ENCODE peak calls at places on chromosome 11, in ten cellular contexts. One of them, this sample, is unnamed.

GRCh38 chr11:27328602-27329001 is 34.4 kb downstream of the CCDC34 start:
- DNase-seq in stimulated activated CD8-positive, alpha-beta memory T cell treated with anti-CD3 and anti-CD28 coated beads, Interleukin-7, amount 100 ng/mL, for 1 hour: no peak
- DNase-seq in GF-D8: no peak
- DNase-seq in skeletal muscle cell: no peak
- DNase-seq in stimulated activated CD4-positive, alpha-beta T cell treated with anti-CD3 and anti-CD28 coated beads, Interleukin-1b, Interleukin-23, amount 100 ng/mL, for 24 hours: no peak
- DNase-seq in COR-L47: no peak
- DNase-seq in AG04450: no peak
- DNase-seq in activated CD4-positive, alpha-beta T cell treated with anti-CD3 and anti-CD28 coated beads for 36 hours: no peak
- DNase-seq in choroid plexus epithelial cell: peak
- DNase-seq in activated naive CD4-positive, alpha-beta T cell: no peak
- DNase-seq in this sample: peak

GRCh38 chr11:44992774-44993173 is 42.1 kb upstream of the TP53I11 start:
- DNase-seq in stimulated activated CD8-positive, alpha-beta memory T cell treated with anti-CD3 and anti-CD28 coated beads, Interleukin-7, amount 100 ng/mL, for 1 hour: no peak
- DNase-seq in GF-D8: no peak
- DNase-seq in skeletal muscle cell: no peak
- DNase-seq in stimulated activated CD4-positive, alpha-beta T cell treated with anti-CD3 and anti-CD28 coated beads, Interleukin-1b, Interleukin-23, amount 100 ng/mL, for 24 hours: no peak
- DNase-seq in COR-L47: no peak
- DNase-seq in AG04450: no peak
- DNase-seq in activated CD4-positive, alpha-beta T cell treated with anti-CD3 and anti-CD28 coated beads for 36 hours: no peak
- DNase-seq in choroid plexus epithelial cell: no peak
- DNase-seq in activated naive CD4-positive, alpha-beta T cell: no peak
- DNase-seq in this sample: no peak

GRCh38 chr11:35047179-35047578 is 91.8 kb upstream of the CD44 start:
- DNase-seq in stimulated activated CD8-positive, alpha-beta memory T cell treated with anti-CD3 and anti-CD28 coated beads, Interleukin-7, amount 100 ng/mL, for 1 hour: no peak
- DNase-seq in GF-D8: peak
- DNase-seq in skeletal muscle cell: no peak
- DNase-seq in stimulated activated CD4-positive, alpha-beta T cell treated with anti-CD3 and anti-CD28 coated beads, Interleukin-1b, Interleukin-23, amount 100 ng/mL, for 24 hours: no peak
- DNase-seq in COR-L47: no peak
- DNase-seq in AG04450: no peak
- DNase-seq in activated CD4-positive, alpha-beta T cell treated with anti-CD3 and anti-CD28 coated beads for 36 hours: peak
- DNase-seq in choroid plexus epithelial cell: no peak
- DNase-seq in activated naive CD4-positive, alpha-beta T cell: no peak
- DNase-seq in this sample: no peak

GRCh38 chr11:113476553-113476952 is 1.4 kb upstream of the DRD2 start:
- DNase-seq in stimulated activated CD8-positive, alpha-beta memory T cell treated with anti-CD3 and anti-CD28 coated beads, Interleukin-7, amount 100 ng/mL, for 1 hour: no peak
- DNase-seq in GF-D8: no peak
- DNase-seq in skeletal muscle cell: no peak
- DNase-seq in stimulated activated CD4-positive, alpha-beta T cell treated with anti-CD3 and anti-CD28 coated beads, Interleukin-1b, Interleukin-23, amount 100 ng/mL, for 24 hours: no peak
- DNase-seq in COR-L47: no peak
- DNase-seq in AG04450: no peak
- DNase-seq in activated CD4-positive, alpha-beta T cell treated with anti-CD3 and anti-CD28 coated beads for 36 hours: no peak
- DNase-seq in choroid plexus epithelial cell: no peak
- DNase-seq in activated naive CD4-positive, alpha-beta T cell: no peak
- DNase-seq in this sample: no peak

GRCh38 chr11:79663012-79663411 is 222.2 kb upstream of the TENM4 start:
- DNase-seq in stimulated activated CD8-positive, alpha-beta memory T cell treated with anti-CD3 and anti-CD28 coated beads, Interleukin-7, amount 100 ng/mL, for 1 hour: no peak
- DNase-seq in GF-D8: no peak
- DNase-seq in skeletal muscle cell: no peak
- DNase-seq in stimulated activated CD4-positive, alpha-beta T cell treated with anti-CD3 and anti-CD28 coated beads, Interleukin-1b, Interleukin-23, amount 100 ng/mL, for 24 hours: no peak
- DNase-seq in COR-L47: peak
- DNase-seq in AG04450: no peak
- DNase-seq in activated CD4-positive, alpha-beta T cell treated with anti-CD3 and anti-CD28 coated beads for 36 hours: no peak
- DNase-seq in choroid plexus epithelial cell: no peak
- DNase-seq in activated naive CD4-positive, alpha-beta T cell: no peak
- DNase-seq in this sample: no peak

GRCh38 chr11:70584786-70585545 is 186.6 kb downstream of the CTTN start:
- DNase-seq in stimulated activated CD8-positive, alpha-beta memory T cell treated with anti-CD3 and anti-CD28 coated beads, Interleukin-7, amount 100 ng/mL, for 1 hour: no peak
- DNase-seq in GF-D8: no peak
- DNase-seq in skeletal muscle cell: no peak
- DNase-seq in stimulated activated CD4-positive, alpha-beta T cell treated with anti-CD3 and anti-CD28 coated beads, Interleukin-1b, Interleukin-23, amount 100 ng/mL, for 24 hours: no peak
- DNase-seq in COR-L47: no peak
- DNase-seq in AG04450: no peak
- DNase-seq in activated CD4-positive, alpha-beta T cell treated with anti-CD3 and anti-CD28 coated beads for 36 hours: no peak
- DNase-seq in choroid plexus epithelial cell: no peak
- DNase-seq in activated naive CD4-positive, alpha-beta T cell: no peak
- DNase-seq in this sample: no peak

GRCh38 chr11:72617080-72617744 is 57.0 kb downstream of the PDE2A start:
- DNase-seq in stimulated activated CD8-positive, alpha-beta memory T cell treated with anti-CD3 and anti-CD28 coated beads, Interleukin-7, amount 100 ng/mL, for 1 hour: no peak
- DNase-seq in GF-D8: no peak
- DNase-seq in skeletal muscle cell: no peak
- DNase-seq in stimulated activated CD4-positive, alpha-beta T cell treated with anti-CD3 and anti-CD28 coated beads, Interleukin-1b, Interleukin-23, amount 100 ng/mL, for 24 hours: no peak
- DNase-seq in COR-L47: no peak
- DNase-seq in AG04450: no peak
- DNase-seq in activated CD4-positive, alpha-beta T cell treated with anti-CD3 and anti-CD28 coated beads for 36 hours: no peak
- DNase-seq in choroid plexus epithelial cell: peak
- DNase-seq in activated naive CD4-positive, alpha-beta T cell: no peak
- DNase-seq in this sample: no peak

GRCh38 chr11:20443596-20443995 is 56.1 kb downstream of the PRMT3 start:
- DNase-seq in stimulated activated CD8-positive, alpha-beta memory T cell treated with anti-CD3 and anti-CD28 coated beads, Interleukin-7, amount 100 ng/mL, for 1 hour: no peak
- DNase-seq in GF-D8: no peak
- DNase-seq in skeletal muscle cell: no peak
- DNase-seq in stimulated activated CD4-positive, alpha-beta T cell treated with anti-CD3 and anti-CD28 coated beads, Interleukin-1b, Interleukin-23, amount 100 ng/mL, for 24 hours: no peak
- DNase-seq in COR-L47: no peak
- DNase-seq in AG04450: no peak
- DNase-seq in activated CD4-positive, alpha-beta T cell treated with anti-CD3 and anti-CD28 coated beads for 36 hours: no peak
- DNase-seq in choroid plexus epithelial cell: peak
- DNase-seq in activated naive CD4-positive, alpha-beta T cell: no peak
- DNase-seq in this sample: no peak

GRCh38 chr11:124882339-124883071 is 15.2 kb downstream of the ROBO4 start:
- DNase-seq in stimulated activated CD8-positive, alpha-beta memory T cell treated with anti-CD3 and anti-CD28 coated beads, Interleukin-7, amount 100 ng/mL, for 1 hour: no peak
- DNase-seq in GF-D8: no peak
- DNase-seq in skeletal muscle cell: no peak
- DNase-seq in stimulated activated CD4-positive, alpha-beta T cell treated with anti-CD3 and anti-CD28 coated beads, Interleukin-1b, Interleukin-23, amount 100 ng/mL, for 24 hours: no peak
- DNase-seq in COR-L47: no peak
- DNase-seq in AG04450: no peak
- DNase-seq in activated CD4-positive, alpha-beta T cell treated with anti-CD3 and anti-CD28 coated beads for 36 hours: no peak
- DNase-seq in choroid plexus epithelial cell: peak
- DNase-seq in activated naive CD4-positive, alpha-beta T cell: no peak
- DNase-seq in this sample: no peak

GRCh38 chr11:46675949-46676348 is 24.5 kb downstream of the ARHGAP1 start:
- DNase-seq in stimulated activated CD8-positive, alpha-beta memory T cell treated with anti-CD3 and anti-CD28 coated beads, Interleukin-7, amount 100 ng/mL, for 1 hour: no peak
- DNase-seq in GF-D8: no peak
- DNase-seq in skeletal muscle cell: no peak
- DNase-seq in stimulated activated CD4-positive, alpha-beta T cell treated with anti-CD3 and anti-CD28 coated beads, Interleukin-1b, Interleukin-23, amount 100 ng/mL, for 24 hours: no peak
- DNase-seq in COR-L47: no peak
- DNase-seq in AG04450: no peak
- DNase-seq in activated CD4-positive, alpha-beta T cell treated with anti-CD3 and anti-CD28 coated beads for 36 hours: no peak
- DNase-seq in choroid plexus epithelial cell: no peak
- DNase-seq in activated naive CD4-positive, alpha-beta T cell: no peak
- DNase-seq in this sample: no peak

GRCh38 chr11:134498326-134499139 is 86.5 kb upstream of the B3GAT1 start:
- DNase-seq in stimulated activated CD8-positive, alpha-beta memory T cell treated with anti-CD3 and anti-CD28 coated beads, Interleukin-7, amount 100 ng/mL, for 1 hour: no peak
- DNase-seq in GF-D8: no peak
- DNase-seq in skeletal muscle cell: no peak
- DNase-seq in stimulated activated CD4-positive, alpha-beta T cell treated with anti-CD3 and anti-CD28 coated beads, Interleukin-1b, Interleukin-23, amount 100 ng/mL, for 24 hours: no peak
- DNase-seq in COR-L47: peak
- DNase-seq in AG04450: no peak
- DNase-seq in activated CD4-positive, alpha-beta T cell treated with anti-CD3 and anti-CD28 coated beads for 36 hours: no peak
- DNase-seq in choroid plexus epithelial cell: no peak
- DNase-seq in activated naive CD4-positive, alpha-beta T cell: no peak
- DNase-seq in this sample: no peak

GRCh38 chr11:14081541-14082211 is 119.2 kb downstream of the SPON1 start:
- DNase-seq in stimulated activated CD8-positive, alpha-beta memory T cell treated with anti-CD3 and anti-CD28 coated beads, Interleukin-7, amount 100 ng/mL, for 1 hour: no peak
- DNase-seq in GF-D8: no peak
- DNase-seq in skeletal muscle cell: no peak
- DNase-seq in stimulated activated CD4-positive, alpha-beta T cell treated with anti-CD3 and anti-CD28 coated beads, Interleukin-1b, Interleukin-23, amount 100 ng/mL, for 24 hours: no peak
- DNase-seq in COR-L47: no peak
- DNase-seq in AG04450: no peak
- DNase-seq in activated CD4-positive, alpha-beta T cell treated with anti-CD3 and anti-CD28 coated beads for 36 hours: no peak
- DNase-seq in choroid plexus epithelial cell: no peak
- DNase-seq in activated naive CD4-positive, alpha-beta T cell: no peak
- DNase-seq in this sample: no peak

GRCh38 chr11:62889126-62889483 is 8.4 kb downstream of the SLC3A2 start:
- DNase-seq in stimulated activated CD8-positive, alpha-beta memory T cell treated with anti-CD3 and anti-CD28 coated beads, Interleukin-7, amount 100 ng/mL, for 1 hour: no peak
- DNase-seq in GF-D8: no peak
- DNase-seq in skeletal muscle cell: no peak
- DNase-seq in stimulated activated CD4-positive, alpha-beta T cell treated with anti-CD3 and anti-CD28 coated beads, Interleukin-1b, Interleukin-23, amount 100 ng/mL, for 24 hours: no peak
- DNase-seq in COR-L47: no peak
- DNase-seq in AG04450: no peak
- DNase-seq in activated CD4-positive, alpha-beta T cell treated with anti-CD3 and anti-CD28 coated beads for 36 hours: no peak
- DNase-seq in choroid plexus epithelial cell: peak
- DNase-seq in activated naive CD4-positive, alpha-beta T cell: no peak
- DNase-seq in this sample: no peak

GRCh38 chr11:67282155-67282875 is 6.8 kb upstream of the ANKRD13D start:
- DNase-seq in stimulated activated CD8-positive, alpha-beta memory T cell treated with anti-CD3 and anti-CD28 coated beads, Interleukin-7, amount 100 ng/mL, for 1 hour: no peak
- DNase-seq in GF-D8: no peak
- DNase-seq in skeletal muscle cell: no peak
- DNase-seq in stimulated activated CD4-positive, alpha-beta T cell treated with anti-CD3 and anti-CD28 coated beads, Interleukin-1b, Interleukin-23, amount 100 ng/mL, for 24 hours: no peak
- DNase-seq in COR-L47: no peak
- DNase-seq in AG04450: no peak
- DNase-seq in activated CD4-positive, alpha-beta T cell treated with anti-CD3 and anti-CD28 coated beads for 36 hours: peak
- DNase-seq in choroid plexus epithelial cell: no peak
- DNase-seq in activated naive CD4-positive, alpha-beta T cell: no peak
- DNase-seq in this sample: no peak

GRCh38 chr11:11231763-11232162 is 121.3 kb downstream of the CSNK2A3 start:
- DNase-seq in stimulated activated CD8-positive, alpha-beta memory T cell treated with anti-CD3 and anti-CD28 coated beads, Interleukin-7, amount 100 ng/mL, for 1 hour: no peak
- DNase-seq in GF-D8: no peak
- DNase-seq in skeletal muscle cell: no peak
- DNase-seq in stimulated activated CD4-positive, alpha-beta T cell treated with anti-CD3 and anti-CD28 coated beads, Interleukin-1b, Interleukin-23, amount 100 ng/mL, for 24 hours: no peak
- DNase-seq in COR-L47: no peak
- DNase-seq in AG04450: no peak
- DNase-seq in activated CD4-positive, alpha-beta T cell treated with anti-CD3 and anti-CD28 coated beads for 36 hours: no peak
- DNase-seq in choroid plexus epithelial cell: no peak
- DNase-seq in activated naive CD4-positive, alpha-beta T cell: no peak
- DNase-seq in this sample: no peak

GRCh38 chr11:71139516-71140205 is 112.7 kb downstream of the SHANK2 start:
- DNase-seq in stimulated activated CD8-positive, alpha-beta memory T cell treated with anti-CD3 and anti-CD28 coated beads, Interleukin-7, amount 100 ng/mL, for 1 hour: no peak
- DNase-seq in GF-D8: no peak
- DNase-seq in skeletal muscle cell: no peak
- DNase-seq in stimulated activated CD4-positive, alpha-beta T cell treated with anti-CD3 and anti-CD28 coated beads, Interleukin-1b, Interleukin-23, amount 100 ng/mL, for 24 hours: no peak
- DNase-seq in COR-L47: no peak
- DNase-seq in AG04450: no peak
- DNase-seq in activated CD4-positive, alpha-beta T cell treated with anti-CD3 and anti-CD28 coated beads for 36 hours: no peak
- DNase-seq in choroid plexus epithelial cell: no peak
- DNase-seq in activated naive CD4-positive, alpha-beta T cell: no peak
- DNase-seq in this sample: no peak

GRCh38 chr11:16372355-16372754 is 16.0 kb upstream of the SOX6 start:
- DNase-seq in stimulated activated CD8-positive, alpha-beta memory T cell treated with anti-CD3 and anti-CD28 coated beads, Interleukin-7, amount 100 ng/mL, for 1 hour: no peak
- DNase-seq in GF-D8: no peak
- DNase-seq in skeletal muscle cell: no peak
- DNase-seq in stimulated activated CD4-positive, alpha-beta T cell treated with anti-CD3 and anti-CD28 coated beads, Interleukin-1b, Interleukin-23, amount 100 ng/mL, for 24 hours: no peak
- DNase-seq in COR-L47: no peak
- DNase-seq in AG04450: no peak
- DNase-seq in activated CD4-positive, alpha-beta T cell treated with anti-CD3 and anti-CD28 coated beads for 36 hours: no peak
- DNase-seq in choroid plexus epithelial cell: no peak
- DNase-seq in activated naive CD4-positive, alpha-beta T cell: no peak
- DNase-seq in this sample: no peak

GRCh38 chr11:75144716-75145014 is 6.2 kb upstream of the SLCO2B1 start:
- DNase-seq in stimulated activated CD8-positive, alpha-beta memory T cell treated with anti-CD3 and anti-CD28 coated beads, Interleukin-7, amount 100 ng/mL, for 1 hour: no peak
- DNase-seq in GF-D8: no peak
- DNase-seq in skeletal muscle cell: no peak
- DNase-seq in stimulated activated CD4-positive, alpha-beta T cell treated with anti-CD3 and anti-CD28 coated beads, Interleukin-1b, Interleukin-23, amount 100 ng/mL, for 24 hours: no peak
- DNase-seq in COR-L47: no peak
- DNase-seq in AG04450: no peak
- DNase-seq in activated CD4-positive, alpha-beta T cell treated with anti-CD3 and anti-CD28 coated beads for 36 hours: no peak
- DNase-seq in choroid plexus epithelial cell: no peak
- DNase-seq in activated naive CD4-positive, alpha-beta T cell: no peak
- DNase-seq in this sample: no peak

GRCh38 chr11:85088286-85088685 is 538.9 kb downstream of the DLG2 start:
- DNase-seq in stimulated activated CD8-positive, alpha-beta memory T cell treated with anti-CD3 and anti-CD28 coated beads, Interleukin-7, amount 100 ng/mL, for 1 hour: no peak
- DNase-seq in GF-D8: no peak
- DNase-seq in skeletal muscle cell: no peak
- DNase-seq in stimulated activated CD4-positive, alpha-beta T cell treated with anti-CD3 and anti-CD28 coated beads, Interleukin-1b, Interleukin-23, amount 100 ng/mL, for 24 hours: no peak
- DNase-seq in COR-L47: no peak
- DNase-seq in AG04450: peak
- DNase-seq in activated CD4-positive, alpha-beta T cell treated with anti-CD3 and anti-CD28 coated beads for 36 hours: no peak
- DNase-seq in choroid plexus epithelial cell: peak
- DNase-seq in activated naive CD4-positive, alpha-beta T cell: no peak
- DNase-seq in this sample: no peak

GRCh38 chr11:121214861-121215260 is 77.7 kb upstream of the SC5D start:
- DNase-seq in stimulated activated CD8-positive, alpha-beta memory T cell treated with anti-CD3 and anti-CD28 coated beads, Interleukin-7, amount 100 ng/mL, for 1 hour: no peak
- DNase-seq in GF-D8: no peak
- DNase-seq in skeletal muscle cell: no peak
- DNase-seq in stimulated activated CD4-positive, alpha-beta T cell treated with anti-CD3 and anti-CD28 coated beads, Interleukin-1b, Interleukin-23, amount 100 ng/mL, for 24 hours: no peak
- DNase-seq in COR-L47: no peak
- DNase-seq in AG04450: no peak
- DNase-seq in activated CD4-positive, alpha-beta T cell treated with anti-CD3 and anti-CD28 coated beads for 36 hours: no peak
- DNase-seq in choroid plexus epithelial cell: peak
- DNase-seq in activated naive CD4-positive, alpha-beta T cell: no peak
- DNase-seq in this sample: no peak

GRCh38 chr11:96267490-96268010 is 75.4 kb downstream of the MAML2 start:
- DNase-seq in stimulated activated CD8-positive, alpha-beta memory T cell treated with anti-CD3 and anti-CD28 coated beads, Interleukin-7, amount 100 ng/mL, for 1 hour: no peak
- DNase-seq in GF-D8: no peak
- DNase-seq in skeletal muscle cell: no peak
- DNase-seq in stimulated activated CD4-positive, alpha-beta T cell treated with anti-CD3 and anti-CD28 coated beads, Interleukin-1b, Interleukin-23, amount 100 ng/mL, for 24 hours: peak
- DNase-seq in COR-L47: no peak
- DNase-seq in AG04450: no peak
- DNase-seq in activated CD4-positive, alpha-beta T cell treated with anti-CD3 and anti-CD28 coated beads for 36 hours: peak
- DNase-seq in choroid plexus epithelial cell: peak
- DNase-seq in activated naive CD4-positive, alpha-beta T cell: no peak
- DNase-seq in this sample: no peak

GRCh38 chr11:82229346-82229745 is 504.3 kb downstream of the FAM181B start:
- DNase-seq in stimulated activated CD8-positive, alpha-beta memory T cell treated with anti-CD3 and anti-CD28 coated beads, Interleukin-7, amount 100 ng/mL, for 1 hour: no peak
- DNase-seq in GF-D8: no peak
- DNase-seq in skeletal muscle cell: no peak
- DNase-seq in stimulated activated CD4-positive, alpha-beta T cell treated with anti-CD3 and anti-CD28 coated beads, Interleukin-1b, Interleukin-23, amount 100 ng/mL, for 24 hours: no peak
- DNase-seq in COR-L47: peak
- DNase-seq in AG04450: no peak
- DNase-seq in activated CD4-positive, alpha-beta T cell treated with anti-CD3 and anti-CD28 coated beads for 36 hours: no peak
- DNase-seq in choroid plexus epithelial cell: peak
- DNase-seq in activated naive CD4-positive, alpha-beta T cell: no peak
- DNase-seq in this sample: peak

GRCh38 chr11:15770798-15771414 is 585.4 kb downstream of the SOX6 start:
- DNase-seq in stimulated activated CD8-positive, alpha-beta memory T cell treated with anti-CD3 and anti-CD28 coated beads, Interleukin-7, amount 100 ng/mL, for 1 hour: no peak
- DNase-seq in GF-D8: no peak
- DNase-seq in skeletal muscle cell: no peak
- DNase-seq in stimulated activated CD4-positive, alpha-beta T cell treated with anti-CD3 and anti-CD28 coated beads, Interleukin-1b, Interleukin-23, amount 100 ng/mL, for 24 hours: no peak
- DNase-seq in COR-L47: peak
- DNase-seq in AG04450: peak
- DNase-seq in activated CD4-positive, alpha-beta T cell treated with anti-CD3 and anti-CD28 coated beads for 36 hours: peak
- DNase-seq in choroid plexus epithelial cell: peak
- DNase-seq in activated naive CD4-positive, alpha-beta T cell: no peak
- DNase-seq in this sample: peak

GRCh38 chr11:119525855-119526196 is 102.9 kb upstream of the THY1 start:
- DNase-seq in stimulated activated CD8-positive, alpha-beta memory T cell treated with anti-CD3 and anti-CD28 coated beads, Interleukin-7, amount 100 ng/mL, for 1 hour: no peak
- DNase-seq in GF-D8: no peak
- DNase-seq in skeletal muscle cell: no peak
- DNase-seq in stimulated activated CD4-positive, alpha-beta T cell treated with anti-CD3 and anti-CD28 coated beads, Interleukin-1b, Interleukin-23, amount 100 ng/mL, for 24 hours: no peak
- DNase-seq in COR-L47: no peak
- DNase-seq in AG04450: no peak
- DNase-seq in activated CD4-positive, alpha-beta T cell treated with anti-CD3 and anti-CD28 coated beads for 36 hours: no peak
- DNase-seq in choroid plexus epithelial cell: no peak
- DNase-seq in activated naive CD4-positive, alpha-beta T cell: no peak
- DNase-seq in this sample: no peak

GRCh38 chr11:123300874-123301695 is 106.0 kb upstream of the CLMP start:
- DNase-seq in stimulated activated CD8-positive, alpha-beta memory T cell treated with anti-CD3 and anti-CD28 coated beads, Interleukin-7, amount 100 ng/mL, for 1 hour: no peak
- DNase-seq in GF-D8: no peak
- DNase-seq in skeletal muscle cell: peak
- DNase-seq in stimulated activated CD4-positive, alpha-beta T cell treated with anti-CD3 and anti-CD28 coated beads, Interleukin-1b, Interleukin-23, amount 100 ng/mL, for 24 hours: no peak
- DNase-seq in COR-L47: no peak
- DNase-seq in AG04450: peak
- DNase-seq in activated CD4-positive, alpha-beta T cell treated with anti-CD3 and anti-CD28 coated beads for 36 hours: no peak
- DNase-seq in choroid plexus epithelial cell: peak
- DNase-seq in activated naive CD4-positive, alpha-beta T cell: no peak
- DNase-seq in this sample: peak